ENCODE peak calls at places on chromosome 7, in seven cellular contexts. T, C, J, R, K, Q and M are unnamed samples.
A peak's percentile ranks its signal among the peaks of the same experiment; 100 is the strongest.

GRCh38 chr7:27922907-27923306 is 182.9 kb downstream of the TAX1BP1 start:
- DNase-seq in K (peak; percentile 31), Q (no peak), J (no peak), C (no peak), T (no peak), R (no peak), M (peak; percentile 65)

GRCh38 chr7:42096262-42096661 is 140.7 kb downstream of the GLI3 start:
- DNase-seq in T (no peak), J (no peak), R (no peak), K (no peak), C (no peak), Q (no peak), M (no peak)

GRCh38 chr7:80630611-80631010 is 7.8 kb upstream of the CD36 start:
- DNase-seq in T (no peak), K (no peak), R (no peak), J (no peak), C (no peak), Q (no peak), M (peak; percentile 7)

GRCh38 chr7:98559958-98560357 is 57.1 kb upstream of the NPTX2 start:
- DNase-seq in J (no peak), K (no peak), C (no peak), Q (no peak), T (peak; percentile 17), R (no peak), M (no peak)

GRCh38 chr7:127066974-127067373 is 185.8 kb downstream of the GRM8 start:
- DNase-seq in K (no peak), Q (no peak), T (no peak), J (no peak), R (no peak), C (peak; percentile 40), M (peak; percentile 50)

GRCh38 chr7:105648561-105649401 is 67.5 kb upstream of the EFCAB10 start:
- DNase-seq in J (no peak), T (no peak), Q (no peak), K (no peak), C (peak; percentile 49), R (peak; percentile 57), M (peak; percentile 33)

GRCh38 chr7:76023002-76023401 is 24.8 kb downstream of the STYXL1 start:
- DNase-seq in J (no peak), Q (no peak), K (peak; percentile 31), T (no peak), R (no peak), C (no peak), M (no peak)

GRCh38 chr7:103524042-103524907 is 78.3 kb upstream of the SLC26A5 start:
- DNase-seq in T (no peak), K (no peak), J (no peak), C (no peak), Q (no peak), R (no peak), M (peak; percentile 11)

GRCh38 chr7:28060371-28060950 is 120.1 kb downstream of the JAZF1 start:
- DNase-seq in T (no peak), J (no peak), K (no peak), R (no peak), Q (no peak), C (no peak), M (no peak)

GRCh38 chr7:115679423-115679822 is 351.1 kb downstream of the TFEC start:
- DNase-seq in Q (no peak), T (no peak), K (no peak), J (no peak), C (no peak), R (no peak), M (no peak)

GRCh38 chr7:92758796-92759431 is 77.5 kb downstream of the CDK6 start:
- DNase-seq in R (no peak), C (no peak), J (no peak), Q (no peak), K (no peak), T (no peak), M (no peak)

GRCh38 chr7:95646350-95646749 is 50.0 kb upstream of the PDK4 start:
- DNase-seq in C (no peak), J (no peak), Q (no peak), T (no peak), R (no peak), K (no peak), M (no peak)

GRCh38 chr7:7662527-7662926 is 22.0 kb downstream of the UMAD1 start:
- DNase-seq in R (no peak), C (no peak), T (no peak), K (no peak), Q (no peak), J (no peak), M (peak; percentile 38)

GRCh38 chr7:122532406-122533269 is 166.3 kb downstream of the RNF133 start:
- DNase-seq in C (no peak), J (no peak), T (no peak), K (no peak), R (no peak), Q (no peak), M (no peak)

GRCh38 chr7:116259821-116260440 is 49.6 kb downstream of the TES start:
- DNase-seq in R (no peak), J (no peak), K (no peak), T (no peak), C (no peak), Q (no peak), M (no peak)

GRCh38 chr7:51313276-51314035 is 3.2 kb downstream of the COBL start:
- DNase-seq in K (no peak), J (no peak), C (no peak), Q (no peak), T (no peak), R (no peak), M (no peak)

GRCh38 chr7:100220833-100221718 is 1.3 kb downstream of the PVRIG start:
- DNase-seq in J (no peak), C (no peak), T (peak; percentile 93), R (no peak), Q (no peak), K (no peak), M (no peak)

GRCh38 chr7:127890726-127891125 is 140.5 kb downstream of the LRRC4 start:
- DNase-seq in R (no peak), C (no peak), K (no peak), T (no peak), Q (no peak), J (no peak), M (no peak)

GRCh38 chr7:77655361-77655760 is 40.9 kb upstream of the RSBN1L start:
- DNase-seq in R (peak; percentile 44), C (no peak), J (no peak), Q (no peak), T (peak; percentile 34), K (no peak), M (no peak)
- H3K36me3 ChIP-seq in R (no peaks in the 10 kb centered on the region), C (no peaks in the 10 kb centered on the region), J (no peaks in the 10 kb centered on the region), Q (no peaks in the 10 kb centered on the region), T (no peaks in the 10 kb centered on the region), K (peaks cover 25% of the 10 kb centered on the region), M (no peaks in the 10 kb centered on the region)

GRCh38 chr7:3757059-3757458 is 456.0 kb downstream of the SDK1 start:
- DNase-seq in R (no peak), Q (no peak), T (no peak), J (no peak), K (no peak), C (no peak), M (no peak)

GRCh38 chr7:3760696-3761095 is 459.6 kb downstream of the SDK1 start:
- DNase-seq in T (no peak), C (no peak), J (no peak), R (no peak), Q (no peak), K (no peak), M (no peak)

GRCh38 chr7:3762146-3762831 is 461.2 kb downstream of the SDK1 start:
- DNase-seq in J (no peak), Q (no peak), R (no peak), K (no peak), C (no peak), T (no peak), M (no peak)
- TF ChIP-seq CTCF in J (no peak), Q (no peak), R (no peak), K (no peak), C (no peak), T (no peak), M (no peak)

DNA sequence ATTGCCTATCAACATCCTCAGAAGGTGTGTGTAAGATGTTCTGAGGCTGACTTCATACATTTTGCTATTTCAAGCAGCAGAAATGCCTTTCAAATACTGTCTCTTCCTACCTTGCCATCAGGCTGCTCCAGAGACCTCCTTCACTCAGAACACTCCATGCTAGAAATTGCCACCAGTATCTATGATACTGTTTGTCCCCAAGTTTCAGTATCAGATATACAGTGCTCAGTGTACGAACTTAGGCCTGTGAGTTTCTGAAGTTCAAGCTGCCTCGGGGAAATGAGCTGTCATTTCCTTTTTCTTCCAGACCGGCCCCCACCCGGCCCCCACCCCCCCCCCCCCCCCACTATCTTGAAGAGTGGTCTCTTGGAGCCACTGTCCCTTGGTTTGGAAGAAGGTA is 373.4 kb upstream of the CHRM2 start:
- DNase-seq in R (no peak), Q (no peak), J (no peak), T (no peak), K (no peak), C (no peak), M (no peak)
- H3K4me1 ChIP-seq in R (no peaks in the 10 kb centered on the region), Q (no peaks in the 10 kb centered on the region), J (no peaks in the 10 kb centered on the region), T (no peaks in the 10 kb centered on the region), K (no peaks in the 10 kb centered on the region), C (no peaks in the 10 kb centered on the region), M (no peaks in the 10 kb centered on the region)

GRCh38 chr7:38215734-38216670 is 38.0 kb downstream of the STARD3NL start:
- DNase-seq in K (peak; percentile 80), R (peak; percentile 83), J (peak; percentile 72), C (peak; percentile 65), T (peak; percentile 90), Q (peak; percentile 75), M (peak; percentile 76)
- H3K36me3 ChIP-seq in K (peaks cover 49% of the 10 kb centered on the region), R (no peaks in the 10 kb centered on the region), J (no peaks in the 10 kb centered on the region), C (no peaks in the 10 kb centered on the region), T (no peaks in the 10 kb centered on the region), Q (peaks cover 19% of the 10 kb centered on the region), M (peaks cover 11% of the 10 kb centered on the region)